ENCODE peak calls at places on chromosomes 2 and 18, in six cellular contexts. C, X, T, W, Q and D are unnamed samples.

GRCh38 chr2:230913406-230913805 is 11.6 kb downstream of the GPR55 start:
- DNase-seq in Q (no peak), T (no peak), X (peak), C (peak), W (peak), D (no peak)

GRCh38 chr18:37565985-37566478 is 434 bp upstream of the CELF4 start:
- DNase-seq in X (no peak), W (no peak), C (no peak), Q (peak), T (no peak), D (peak)

GRCh38 chr2:109637749-109638570 is 23.8 kb downstream of the SOWAHC start:
- DNase-seq in X (no peak), W (peak), Q (no peak), T (peak), C (no peak), D (no peak)

GRCh38 chr2:129274038-129274415 is 705.4 kb upstream of the RAB6C start:
- DNase-seq in Q (no peak), W (no peak), C (no peak), T (no peak), X (no peak), D (no peak)

GRCh38 chr2:10620481-10620880 is 69.3 kb downstream of the NOL10 start:
- DNase-seq in T (no peak), X (no peak), W (no peak), C (no peak), Q (no peak), D (no peak)

GRCh38 chr2:111975053-111975552 is 76.7 kb downstream of the MERTK start:
- DNase-seq in W (peak), C (peak), T (no peak), Q (no peak), X (no peak), D (peak)

GRCh38 chr2:169676850-169677249 is 17.4 kb downstream of the CFAP210 start:
- DNase-seq in C (no peak), T (no peak), Q (no peak), W (no peak), X (no peak), D (no peak)

GRCh38 chr2:230722207-230722606 is 9.6 kb downstream of the CAB39 start:
- DNase-seq in X (no peak), Q (no peak), T (no peak), C (no peak), W (no peak), D (no peak)

GRCh38 chr18:55018602-55019001 is 59.3 kb upstream of the CCDC68 start:
- DNase-seq in X (no peak), Q (no peak), T (no peak), C (no peak), W (no peak), D (no peak)

GRCh38 chr2:185990861-185991525 is 252.4 kb downstream of the FSIP2 start:
- DNase-seq in X (no peak), Q (no peak), W (peak), C (no peak), T (no peak), D (no peak)

GRCh38 chr18:62721837-62722795 is 6.8 kb downstream of the PHLPP1 start:
- DNase-seq in X (no peak), Q (no peak), T (no peak), C (no peak), W (no peak), D (no peak)

GRCh38 chr18:4074647-4075046 is 380.5 kb downstream of the DLGAP1 start:
- DNase-seq in C (no peak), W (no peak), Q (no peak), T (no peak), X (no peak), D (no peak)

GRCh38 chr2:217691920-217692666 is 310.7 kb downstream of the TNS1 start:
- DNase-seq in T (no peak), C (no peak), Q (no peak), X (no peak), W (no peak), D (no peak)

GRCh38 chr2:88831792-88832248 is 140.3 kb downstream of the RPIA start:
- DNase-seq in W (peak), T (no peak), X (peak), Q (peak), C (peak), D (peak)

GRCh38 chr2:134232868-134233732 is 20.8 kb upstream of the MGAT5 start:
- DNase-seq in X (no peak), T (no peak), C (no peak), Q (no peak), W (no peak), D (no peak)

GRCh38 chr2:69578201-69578555 is 65.4 kb downstream of the AAK1 start:
- DNase-seq in T (no peak), Q (no peak), C (no peak), X (no peak), W (no peak), D (no peak)

GRCh38 chr2:219387284-219388126 is at the start of gene DNPEP:
- DNase-seq in X (peak), C (peak), W (peak), T (peak), Q (peak), D (peak)

GRCh38 chr2:24454258-24454657 is 36.8 kb upstream of the NCOA1 start:
- DNase-seq in T (no peak), W (no peak), C (no peak), X (no peak), Q (no peak), D (no peak)

GRCh38 chr18:76673281-76674005 is 148.9 kb upstream of the ZNF236 start:
- DNase-seq in X (no peak), W (no peak), C (no peak), T (no peak), Q (no peak), D (no peak)

GRCh38 chr2:9764153-9764778 is 79.0 kb upstream of the TAF1B start:
- DNase-seq in Q (no peak), W (no peak), C (no peak), X (no peak), T (no peak), D (no peak)

GRCh38 chr2:56656826-56657225 is 473.0 kb downstream of the CCDC85A start:
- DNase-seq in Q (no peak), X (no peak), C (no peak), W (no peak), T (no peak), D (no peak)

GRCh38 chr2:129922571-129923264 is 56.7 kb upstream of the RAB6C start:
- DNase-seq in X (no peak), Q (peak), T (no peak), C (no peak), W (no peak), D (no peak)

GRCh38 chr2:95333888-95334338 is 36.8 kb downstream of the KCNIP3 start:
- DNase-seq in X (no peak), Q (no peak), T (no peak), C (peak), W (no peak), D (no peak)

GRCh38 chr2:241853651-241854341 is 4.9 kb downstream of the PDCD1 start:
- DNase-seq in C (no peak), Q (no peak), W (no peak), T (no peak), X (no peak), D (no peak)

GRCh38 chr2:28991021-28991420 is 9.9 kb downstream of the TOGARAM2 start:
- DNase-seq in W (no peak), X (no peak), C (no peak), T (no peak), Q (no peak), D (no peak)

GRCh38 chr2:8551622-8552074 is 130.2 kb upstream of the ID2 start:
- DNase-seq in C (no peak), T (no peak), Q (no peak), W (no peak), X (no peak), D (no peak)

GRCh38 chr2:233037078-233037477 is 4.6 kb downstream of the NEU2 start:
- DNase-seq in C (no peak), X (no peak), W (no peak), Q (no peak), T (no peak), D (no peak)

DNA sequence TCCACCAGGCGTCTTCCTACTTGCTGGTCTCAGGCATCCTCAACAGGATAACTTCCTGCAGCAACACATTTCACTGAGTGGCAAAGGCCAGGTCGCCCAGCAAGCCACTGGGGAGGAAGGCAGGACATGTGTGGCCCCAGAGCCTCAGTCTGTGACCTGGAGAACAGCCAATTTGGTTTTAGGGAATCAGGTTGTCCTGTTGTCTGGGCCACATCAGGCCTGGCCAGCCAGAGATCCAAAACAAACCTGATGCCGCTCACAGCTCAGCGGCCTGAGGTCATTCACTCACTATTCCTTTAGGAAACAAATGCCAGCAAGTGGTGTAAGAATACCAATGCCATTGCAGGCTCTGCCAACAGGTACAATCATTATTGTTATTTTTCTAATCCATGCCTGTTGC is 210.7 kb downstream of the VAPA start:
- DNase-seq in X (no peak), T (no peak), C (no peak), W (no peak), Q (no peak), D (peak)
- TF ChIP-seq ATF3 in X (no peak), T (no peak), C (no peak), W (no peak), Q (no peak), D (no peak)

DNA sequence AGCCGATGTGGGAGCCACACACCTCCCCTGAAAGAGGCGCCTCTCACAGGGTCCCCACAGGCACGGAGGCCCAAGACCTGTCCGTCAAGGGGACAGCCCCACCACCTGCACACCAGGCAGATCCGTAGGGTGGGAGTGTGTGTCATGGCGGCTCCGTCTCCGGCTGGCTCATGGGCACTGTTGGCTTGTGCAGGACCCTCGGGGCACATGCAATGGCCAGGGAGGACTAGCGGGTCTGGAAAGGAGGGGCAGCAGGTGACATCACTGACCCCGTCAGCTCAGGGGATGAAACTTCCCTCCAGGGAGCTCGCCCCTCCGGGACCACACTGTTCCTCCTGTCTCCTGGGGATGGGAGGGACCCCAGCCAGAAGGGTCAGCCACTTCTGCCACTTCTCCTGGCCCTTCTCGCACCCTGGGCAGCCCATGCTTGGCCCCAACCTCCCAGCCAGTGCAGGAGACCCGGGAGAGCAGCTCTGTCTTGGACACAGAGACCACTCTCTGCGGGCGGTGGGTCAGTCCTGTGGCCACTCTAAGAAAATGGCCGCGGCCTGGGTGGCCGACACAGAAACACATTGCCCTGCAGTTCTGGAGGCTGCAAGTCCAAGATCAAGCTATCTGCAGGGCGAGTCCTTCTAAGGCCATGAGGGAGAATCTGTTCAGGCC is 75.1 kb upstream of the TWIST2 start:
- DNase-seq in X (no peak), Q (no peak), W (no peak), T (no peak), C (no peak), D (no peak)
- TF ChIP-seq ATF3 in X (no peak), Q (no peak), W (no peak), T (no peak), C (no peak), D (no peak)

GRCh38 chr2:57941826-57942225 is 104.8 kb upstream of the VRK2 start:
- DNase-seq in W (no peak), T (no peak), X (no peak), Q (no peak), C (no peak), D (no peak)

GRCh38 chr2:57937456-57937855 is 109.2 kb upstream of the VRK2 start:
- DNase-seq in T (no peak), W (no peak), C (no peak), X (no peak), Q (no peak), D (no peak)

GRCh38 chr2:57947398-57947797 is 99.2 kb upstream of the VRK2 start:
- DNase-seq in Q (no peak), W (no peak), X (no peak), T (no peak), C (no peak), D (no peak)

GRCh38 chr2:57943271-57943670 is 103.3 kb upstream of the VRK2 start:
- DNase-seq in X (no peak), T (no peak), Q (no peak), C (no peak), W (no peak), D (no peak)
- TF ChIP-seq ATF3 in X (no peak), T (no peak), Q (no peak), C (no peak), W (no peak), D (no peak)

DNA sequence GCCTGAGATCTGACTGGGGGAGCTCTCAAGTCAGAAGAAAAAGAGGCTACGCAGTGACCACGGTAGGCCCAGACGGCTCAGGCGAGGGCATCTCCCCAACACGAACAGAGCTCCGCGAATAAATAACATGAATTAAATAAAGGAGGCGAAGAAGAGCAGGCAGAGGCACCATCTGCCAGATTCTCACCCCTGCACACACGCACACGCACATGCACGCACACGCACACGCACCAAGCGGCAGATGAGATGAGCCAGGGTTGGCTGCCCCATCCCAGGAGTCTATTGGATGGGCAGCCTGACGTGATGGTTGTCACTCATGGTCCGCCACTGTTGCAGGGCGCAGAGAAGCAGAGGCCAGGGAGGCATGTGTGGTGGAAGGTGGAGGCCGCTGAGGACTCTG is 50.4 kb upstream of the ASXL2 start:
- DNase-seq in C (no peak), T (no peak), Q (no peak), X (no peak), W (no peak), D (no peak)
- TF ChIP-seq ATF3 in C (no peak), T (no peak), Q (no peak), X (no peak), W (no peak), D (no peak)

DNA sequence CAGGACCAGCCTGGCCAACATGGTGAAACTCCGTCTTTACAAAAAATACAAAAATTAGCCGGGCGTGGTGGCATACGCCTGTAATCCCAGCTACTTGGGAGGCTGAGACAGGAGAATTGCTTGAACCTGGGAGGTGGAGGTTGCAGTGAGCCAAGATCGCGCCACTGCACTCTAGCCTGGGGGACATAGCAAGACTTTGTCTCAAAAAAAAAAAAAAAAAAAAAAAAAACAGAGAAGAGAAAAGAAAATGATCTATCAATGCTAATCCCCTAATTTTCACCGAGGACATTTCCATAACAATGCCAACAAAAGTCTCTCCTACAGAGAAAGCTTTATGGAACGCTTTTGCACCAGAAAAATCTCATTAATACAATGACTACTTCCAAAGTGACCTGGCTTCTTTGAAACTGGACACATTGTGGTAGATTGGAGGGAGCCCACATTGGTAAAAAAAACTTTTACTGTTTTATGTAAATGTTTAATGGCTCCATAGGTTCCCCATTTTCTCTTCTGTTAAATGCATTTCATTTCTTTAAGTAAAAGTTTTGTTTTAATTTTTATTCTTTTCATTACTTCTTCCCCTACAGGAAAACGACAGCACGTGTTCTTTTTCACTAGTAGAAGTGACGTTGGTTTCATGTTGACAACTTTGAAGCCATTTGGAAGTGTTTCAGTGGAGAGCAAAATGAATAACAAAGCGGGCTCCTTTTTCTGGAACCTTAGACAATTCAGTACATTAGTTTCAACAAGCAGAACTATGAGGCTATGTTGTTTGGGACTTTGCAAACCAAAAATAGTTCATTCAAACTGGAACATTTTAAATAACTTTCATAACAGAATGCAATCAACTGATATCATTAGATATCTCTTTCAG is 888 bp downstream of the FASTKD2 start:
- DNase-seq in C (no peak), X (no peak), Q (no peak), T (no peak), W (no peak), D (no peak)
- TF ChIP-seq ATF3 in C (no peak), X (no peak), Q (no peak), T (no peak), W (no peak), D (no peak)

GRCh38 chr2:36781907-36782635 is 85.6 kb downstream of the VIT start:
- DNase-seq in T (no peak), Q (no peak), W (no peak), C (no peak), X (no peak), D (no peak)

GRCh38 chr2:36777788-36778187 is 81.3 kb downstream of the VIT start:
- DNase-seq in C (no peak), W (no peak), Q (no peak), T (no peak), X (no peak), D (no peak)

GRCh38 chr2:36779462-36779861 is 83.0 kb downstream of the VIT start:
- DNase-seq in C (no peak), T (no peak), Q (no peak), X (no peak), W (no peak), D (no peak)

GRCh38 chr2:36783276-36783675 is 86.8 kb downstream of the VIT start:
- DNase-seq in T (no peak), C (no peak), X (no peak), Q (no peak), W (no peak), D (no peak)

DNA sequence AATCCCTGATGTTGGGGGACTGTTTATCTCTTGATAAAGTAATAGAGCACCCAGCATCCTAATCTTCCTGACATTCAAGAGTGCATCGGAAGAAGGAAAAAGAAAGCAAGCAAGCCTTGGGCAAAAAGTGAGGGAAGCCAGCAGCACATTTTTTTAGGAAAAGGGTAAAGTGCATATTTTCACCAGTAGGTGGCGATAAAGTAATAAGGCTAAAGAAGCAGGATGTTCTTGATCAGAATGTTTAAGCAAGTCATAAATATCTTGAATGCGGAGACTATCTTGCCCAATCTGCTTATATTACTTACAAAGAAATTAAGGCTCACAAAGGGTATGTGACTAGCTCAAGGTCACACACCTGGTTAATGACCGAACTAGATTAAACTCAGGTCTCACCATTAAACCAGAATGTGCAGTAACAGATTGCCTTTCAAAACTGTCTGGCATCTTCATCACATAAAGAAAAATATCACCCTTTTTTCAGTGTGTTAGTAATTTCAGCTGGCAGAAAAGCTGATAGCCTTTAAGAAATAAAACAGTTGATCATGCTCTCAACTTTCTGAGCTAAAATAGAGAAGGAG is 83.8 kb downstream of the VIT start:
- DNase-seq in T (peak), W (peak), Q (no peak), C (peak), X (peak), D (no peak)
- TF ChIP-seq ATF3 in T (no peak), W (no peak), Q (no peak), C (no peak), X (no peak), D (no peak)

DNA sequence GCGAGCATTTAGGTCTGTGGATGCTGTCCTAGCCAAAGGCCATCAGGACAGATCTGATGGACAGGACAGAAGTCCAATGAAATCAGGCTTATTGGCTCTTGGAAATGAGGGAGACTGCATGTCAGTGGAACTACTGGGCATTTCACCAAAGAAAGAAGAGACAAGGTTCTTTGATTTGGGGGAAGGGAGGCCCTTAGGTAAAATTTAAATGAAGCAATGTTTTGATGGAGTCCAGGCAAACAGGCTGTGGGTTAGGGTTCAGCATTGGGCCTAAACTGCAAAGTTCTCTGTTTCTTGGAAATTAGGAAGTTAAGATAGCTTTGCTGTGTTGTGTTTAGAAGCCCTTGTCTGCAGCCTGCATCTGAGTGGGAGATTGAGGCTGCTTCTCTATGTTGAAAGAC is 31.6 kb upstream of the RNF149 start:
- DNase-seq in X (no peak), Q (no peak), W (peak), T (no peak), C (no peak), D (no peak)
- TF ChIP-seq ATF3 in X (no peak), Q (no peak), W (no peak), T (no peak), C (no peak), D (no peak)

GRCh38 chr2:64226611-64227010 is 82.4 kb upstream of the PELI1 start:
- DNase-seq in X (no peak), W (no peak), C (no peak), Q (no peak), T (no peak), D (no peak)
- TF ChIP-seq ATF3 in X (no peak), W (no peak), C (no peak), Q (no peak), T (no peak), D (no peak)